ENCODE peak calls at places on chromosomes 16 and 17, in four cellular contexts. F is stimulated activated CD4-positive, alpha-beta T cell treated with anti-CD3 and anti-CD28 coated beads, Interleukin-2, amount 100 ng/mL, for 24 hours; C is breast epithelium; Q is WTC11. W is an unnamed sample.

GRCh38 chr16:64132686-64133085 is 989.2 kb downstream of the CDH11 start:
- DNase-seq in F (no peak), C (no peak), Q (no peak), W (no peak)

GRCh38 chr17:40901981-40902862 is 17.2 kb upstream of the KRT20 start:
- DNase-seq in F (no peak), C (no peak), Q (no peak), W (peak; percentile 27)

GRCh38 chr17:77842148-77842905 is 116.2 kb upstream of the TNRC6C start:
- DNase-seq in F (peak; percentile 40), C (no peak), Q (peak; percentile 8), W (peak; percentile 38)

GRCh38 chr17:45184144-45184543 is 22.5 kb downstream of the HEXIM2 start:
- DNase-seq in F (no peak), C (no peak), Q (no peak), W (no peak)

GRCh38 chr16:27461483-27462171 is 59.7 kb downstream of the IL21R start:
- DNase-seq in F (no peak), C (no peak), Q (no peak), W (no peak)

GRCh38 chr16:84922351-84923135 is 88.8 kb downstream of the ZDHHC7 start:
- DNase-seq in F (no peak), C (no peak), Q (no peak), W (peak; percentile 85)

GRCh38 chr16:10765772-10766171 is 22.1 kb downstream of the NUBP1 start:
- DNase-seq in F (no peak), C (no peak), Q (no peak), W (no peak)

GRCh38 chr16:49688298-49688697 is 167.6 kb downstream of the ZNF423 start:
- DNase-seq in F (no peak), C (no peak), Q (peak; percentile 54), W (no peak)

GRCh38 chr17:55607736-55608341 is 96.6 kb upstream of the SMIM36 start:
- DNase-seq in F (no peak), C (peak; percentile 50), Q (no peak), W (no peak)

GRCh38 chr16:69555437-69555836 is 10.3 kb upstream of the NFAT5 start:
- DNase-seq in F (no peak), C (no peak), Q (no peak), W (no peak)

GRCh38 chr17:29080323-29080722 is 37.4 kb downstream of the PIPOX start:
- DNase-seq in F (no peak), C (no peak), Q (no peak), W (no peak)

GRCh38 chr17:9271989-9272388 is 250.7 kb downstream of the NTN1 start:
- DNase-seq in F (no peak), C (no peak), Q (no peak), W (no peak)

GRCh38 chr17:53837131-53837530 is 14.4 kb downstream of the KIF2B start:
- DNase-seq in F (no peak), C (no peak), Q (no peak), W (no peak)

GRCh38 chr17:80177986-80178590 is 8.3 kb downstream of the CARD14 start:
- DNase-seq in F (no peak), C (no peak), Q (no peak), W (no peak)

GRCh38 chr17:78944956-78945355 is 19.8 kb upstream of the TIMP2 start:
- DNase-seq in F (no peak), C (no peak), Q (no peak), W (no peak)

GRCh38 chr17:81518113-81518784 is 5.7 kb upstream of the ACTG1 start:
- DNase-seq in F (no peak), C (no peak), Q (no peak), W (no peak)

GRCh38 chr16:85294810-85295508 is 182.7 kb upstream of the CIBAR2 start:
- DNase-seq in F (no peak), C (no peak), Q (no peak), W (no peak)

GRCh38 chr17:16887523-16888095 is 84.3 kb downstream of the TNFRSF13B start:
- DNase-seq in F (no peak), C (no peak), Q (no peak), W (no peak)

GRCh38 chr17:37701424-37702020 is 43.3 kb downstream of the HNF1B start:
- DNase-seq in F (peak; percentile 65), C (no peak), Q (peak; percentile 64), W (no peak)

GRCh38 chr17:9769036-9769695 is 22.2 kb downstream of the DHRS7C start:
- DNase-seq in F (no peak), C (no peak), Q (no peak), W (no peak)

GRCh38 chr17:7834554-7834890 is 505 bp downstream of the KDM6B start:
- DNase-seq in F (peak; percentile 53), C (peak; percentile 54), Q (no peak), W (peak; percentile 43)

GRCh38 chr16:1691956-1692355 is 13.9 kb downstream of the JPT2 start:
- DNase-seq in F (no peak), C (no peak), Q (no peak), W (peak; percentile 69)

GRCh38 chr16:66359811-66360608 is 6.5 kb upstream of the CDH5 start:
- DNase-seq in F (no peak), C (no peak), Q (no peak), W (no peak)

GRCh38 chr17:36614081-36614480 is 12.7 kb downstream of the MRM1 start:
- DNase-seq in F (no peak), C (no peak), Q (no peak), W (no peak)

GRCh38 chr17:17018612-17019429 is 23.4 kb upstream of the MPRIP start:
- DNase-seq in F (no peak), C (peak; percentile 81), Q (no peak), W (no peak)

GRCh38 chr17:18194804-18195203 is 11.2 kb downstream of the ALKBH5 start:
- DNase-seq in F (no peak), C (no peak), Q (no peak), W (no peak)

GRCh38 chr16:11138026-11138768 is 117.8 kb downstream of the SOCS1 start:
- DNase-seq in F (no peak), C (no peak), Q (no peak), W (no peak)

GRCh38 chr17:72569193-72569946 is 448.6 kb downstream of the SOX9 start:
- DNase-seq in F (no peak), C (no peak), Q (no peak), W (no peak)

GRCh38 chr16:81513204-81514040 is 68.8 kb downstream of the CMIP start:
- DNase-seq in F (no peak), C (no peak), Q (peak; percentile 48), W (peak; percentile 75)

GRCh38 chr17:78127888-78128615 is 503 bp downstream of the TMC6 start:
- DNase-seq in F (no peak), C (no peak), Q (peak; percentile 61), W (peak; percentile 60)

GRCh38 chr17:4475001-4475400 is 23.7 kb upstream of the SPNS2 start:
- DNase-seq in F (no peak), C (no peak), Q (no peak), W (no peak)

GRCh38 chr16:67963325-67964321 is 4.8 kb downstream of the SLC12A4 start:
- DNase-seq in F (no peak), C (no peak), Q (peak; percentile 71), W (no peak)

GRCh38 chr16:21260870-21261791 is 17.0 kb downstream of the CRYM start:
- DNase-seq in F (no peak), C (no peak), Q (no peak), W (peak; percentile 19)

GRCh38 chr17:35046245-35046644 is 17.3 kb downstream of the RFFL start:
- DNase-seq in F (no peak), C (no peak), Q (no peak), W (no peak)

GRCh38 chr16:50816901-50817555 is 75.1 kb downstream of the CYLD start:
- DNase-seq in F (no peak), C (no peak), Q (no peak), W (no peak)

GRCh38 chr16:48963306-48963705 is 318.3 kb downstream of the CBLN1 start:
- DNase-seq in F (no peak), C (no peak), Q (no peak), W (no peak)

GRCh38 chr16:68296693-68297092 is 14.1 kb downstream of the SLC7A6OS start:
- DNase-seq in F (no peak), C (no peak), Q (no peak), W (no peak)

GRCh38 chr17:35183332-35183731 is 10.9 kb downstream of the SLC35G3 start:
- DNase-seq in F (no peak), C (no peak), Q (no peak), W (no peak)

GRCh38 chr16:12295395-12295794 is 318.9 kb downstream of the SNX29 start:
- DNase-seq in F (no peak), C (no peak), Q (no peak), W (no peak)

W was measured in hepatic stellate cell.